ENCODE peak calls at places on chromosomes 5 and 9, in seven cellular contexts. B is activated CD4-positive, alpha-beta T cell treated with anti-CD3 and anti-CD28 coated beads for 24 hours; J is bronchial epithelial cell; I is neuronal stem cell; W is EL; S is fibroblast of pulmonary artery; D is Panc1. T is an unnamed sample.

GRCh38 chr5:69217732-69218568 is 16.7 kb upstream of the CDK7 start:
- DNase-seq in B (peak; percentile 76), J (peak; percentile 80), I (peak; percentile 85), W (peak; percentile 94), S (peak; percentile 92), D (peak; percentile 69), T (peak; percentile 93)

GRCh38 chr9:36187414-36187813 is 3.3 kb upstream of the CLTA start:
- DNase-seq in B (no peak), J (peak; percentile 80), I (no peak), W (peak; percentile 88), S (peak; percentile 58), D (no peak), T (peak; percentile 55)

GRCh38 chr9:69535911-69536310 is 136.3 kb downstream of the APBA1 start:
- DNase-seq in B (no peak), J (peak; percentile 75), I (no peak), W (peak; percentile 14), S (peak; percentile 25), D (no peak), T (peak; percentile 41)

GRCh38 chr5:71873202-71873601 is 154.1 kb downstream of the CARTPT start:
- DNase-seq in B (no peak), J (peak; percentile 81), I (no peak), W (no peak), S (no peak), D (no peak), T (peak; percentile 86)

GRCh38 chr5:88686077-88686541 is 196.9 kb downstream of the MEF2C start:
- DNase-seq in B (no peak), J (no peak), I (no peak), W (no peak), S (no peak), D (no peak), T (no peak)

GRCh38 chr9:109968702-109969450 is 188.9 kb downstream of the PALM2AKAP2 start:
- DNase-seq in B (no peak), J (no peak), I (no peak), W (peak; percentile 23), S (peak; percentile 55), D (peak; percentile 12), T (peak; percentile 30)

GRCh38 chr9:98899399-98900056 is 44.2 kb upstream of the COL15A1 start:
- DNase-seq in B (no peak), J (peak; percentile 31), I (no peak), W (peak; percentile 82), S (peak; percentile 83), D (no peak), T (peak; percentile 47)

GRCh38 chr9:13810510-13810909 is 503.4 kb downstream of the NFIB start:
- DNase-seq in B (no peak), J (no peak), I (no peak), W (peak; percentile 5), S (peak; percentile 22), D (no peak), T (no peak)

GRCh38 chr9:34047864-34048729 is 590 bp downstream of the UBAP2 start:
- DNase-seq in B (peak; percentile 49), J (no peak), I (peak; percentile 17), W (peak; percentile 36), S (no peak), D (no peak), T (peak; percentile 42)

GRCh38 chr5:150116667-150117395 is 30.5 kb upstream of the CSF1R start:
- DNase-seq in B (no peak), J (no peak), I (no peak), W (peak; percentile 68), S (no peak), D (no peak), T (peak; percentile 57)

GRCh38 chr5:168679515-168679920 is 100.3 kb upstream of the PANK3 start:
- DNase-seq in B (peak; percentile 58), J (peak; percentile 69), I (peak; percentile 89), W (peak; percentile 65), S (peak; percentile 84), D (peak; percentile 68), T (peak; percentile 78)

GRCh38 chr9:95462419-95463121 is 54.2 kb downstream of the PTCH1 start:
- DNase-seq in B (peak; percentile 64), J (peak; percentile 71), I (no peak), W (peak; percentile 82), S (peak; percentile 87), D (no peak), T (peak; percentile 52)

GRCh38 chr5:64210866-64211265 is 45.2 kb downstream of the RNF180 start:
- DNase-seq in B (no peak), J (peak; percentile 91), I (no peak), W (peak; percentile 92), S (peak; percentile 88), D (no peak), T (peak; percentile 89)

GRCh38 chr5:2212481-2212880 is 329.8 kb upstream of the IRX4 start:
- DNase-seq in B (no peak), J (no peak), I (no peak), W (no peak), S (no peak), D (no peak), T (no peak)

GRCh38 chr9:27618066-27618465 is 44.8 kb upstream of the C9orf72 start:
- DNase-seq in B (no peak), J (peak; percentile 58), I (no peak), W (no peak), S (no peak), D (no peak), T (peak; percentile 19)

GRCh38 chr5:11139471-11139870 is 378.4 kb upstream of the DAP start:
- DNase-seq in B (no peak), J (no peak), I (no peak), W (no peak), S (no peak), D (no peak), T (no peak)

GRCh38 chr5:1545126-1545797 is 21.5 kb upstream of the LPCAT1 start:
- DNase-seq in B (no peak), J (no peak), I (no peak), W (no peak), S (no peak), D (no peak), T (no peak)

GRCh38 chr5:124207118-124207517 is 539.3 kb downstream of the ZNF608 start:
- DNase-seq in B (no peak), J (no peak), I (no peak), W (no peak), S (no peak), D (no peak), T (no peak)

GRCh38 chr5:68582284-68582683 is 366.7 kb downstream of the PIK3R1 start:
- DNase-seq in B (no peak), J (no peak), I (no peak), W (no peak), S (no peak), D (no peak), T (no peak)

GRCh38 chr5:28374492-28374934 is 1336.1 kb upstream of the CDH9 start:
- DNase-seq in B (no peak), J (peak; percentile 52), I (no peak), W (no peak), S (peak; percentile 20), D (no peak), T (peak; percentile 55)

GRCh38 chr5:133370281-133370890 is 242.0 kb downstream of the FSTL4 start:
- DNase-seq in B (no peak), J (peak; percentile 86), I (no peak), W (no peak), S (no peak), D (no peak), T (peak; percentile 88)

GRCh38 chr5:86971034-86971511 is 296.6 kb upstream of the RASA1 start:
- DNase-seq in B (no peak), J (peak; percentile 51), I (no peak), W (peak; percentile 48), S (peak; percentile 42), D (no peak), T (peak; percentile 45)

GRCh38 chr5:66440202-66440680 is 156.0 kb upstream of the MAST4 start:
- DNase-seq in B (no peak), J (peak; percentile 37), I (no peak), W (peak; percentile 36), S (peak; percentile 99), D (no peak), T (peak; percentile 60)

GRCh38 chr5:6340100-6340499 is 38.2 kb downstream of the MED10 start:
- DNase-seq in B (no peak), J (no peak), I (no peak), W (no peak), S (no peak), D (no peak), T (no peak)

GRCh38 chr9:88748566-88749238 is 213.7 kb downstream of the NXNL2 start:
- DNase-seq in B (no peak), J (no peak), I (no peak), W (peak; percentile 54), S (peak; percentile 92), D (no peak), T (no peak)

GRCh38 chr9:35906923-35907699 is 1.1 kb downstream of the HRCT1 start:
- DNase-seq in B (no peak), J (peak; percentile 32), I (no peak), W (peak; percentile 66), S (peak; percentile 92), D (no peak), T (peak; percentile 46)

GRCh38 chr9:89850633-89851325 is 246.0 kb downstream of the GADD45G start:
- DNase-seq in B (no peak), J (peak; percentile 33), I (no peak), W (no peak), S (peak; percentile 4), D (no peak), T (peak; percentile 10)

GRCh38 chr5:44974813-44975212 is 166.1 kb downstream of the MRPS30 start:
- DNase-seq in B (no peak), J (no peak), I (no peak), W (no peak), S (no peak), D (no peak), T (no peak)